ENCODE peak calls at places on chromosomes 4 and X, in six cellular contexts. One of them, this sample, is unnamed.

GRCh38 chr4:9925750-9926439 is 95.4 kb downstream of the SLC2A9 start:
- DNase-seq in sigmoid colon: no peak
- DNase-seq in ovary: no peak
- DNase-seq in choroid plexus epithelial cell: no peak
- DNase-seq in GM13977: no peak
- DNase-seq in neural crest cell: no peak
- DNase-seq in this sample: no peak

GRCh38 chrX:38754102-38754790 is 47.0 kb upstream of the MID1IP1 start:
- DNase-seq in choroid plexus epithelial cell: peak
- DNase-seq in neural crest cell: peak
- DNase-seq in sigmoid colon: no peak
- DNase-seq in GM13977: peak
- DNase-seq in ovary: peak
- DNase-seq in this sample: peak

GRCh38 chr4:3852309-3852708 is 86.1 kb downstream of the ADRA2C start:
- DNase-seq in neural crest cell: no peak
- DNase-seq in choroid plexus epithelial cell: no peak
- DNase-seq in sigmoid colon: no peak
- DNase-seq in ovary: no peak
- DNase-seq in GM13977: no peak
- DNase-seq in this sample: no peak

GRCh38 chr4:8585721-8586161 is 5.5 kb downstream of the GPR78 start:
- DNase-seq in GM13977: no peak
- DNase-seq in neural crest cell: no peak
- DNase-seq in ovary: peak
- DNase-seq in sigmoid colon: peak
- DNase-seq in choroid plexus epithelial cell: no peak
- DNase-seq in this sample: no peak

GRCh38 chr4:70651864-70652506 is 14.3 kb downstream of the JCHAIN start:
- DNase-seq in ovary: no peak
- DNase-seq in GM13977: peak
- DNase-seq in neural crest cell: no peak
- DNase-seq in choroid plexus epithelial cell: peak
- DNase-seq in sigmoid colon: no peak
- DNase-seq in this sample: no peak

GRCh38 chr4:44629280-44629866 is 22.1 kb downstream of the YIPF7 start:
- DNase-seq in choroid plexus epithelial cell: peak
- DNase-seq in ovary: peak
- DNase-seq in GM13977: peak
- DNase-seq in neural crest cell: peak
- DNase-seq in sigmoid colon: no peak
- DNase-seq in this sample: peak

GRCh38 chr4:8914461-8915171 is 43.0 kb upstream of the HMX1 start:
- DNase-seq in neural crest cell: no peak
- DNase-seq in sigmoid colon: peak
- DNase-seq in choroid plexus epithelial cell: no peak
- DNase-seq in ovary: peak
- DNase-seq in GM13977: peak
- DNase-seq in this sample: no peak

GRCh38 chr4:113339430-113339813 is 290.0 kb downstream of the ANK2 start:
- DNase-seq in ovary: no peak
- DNase-seq in sigmoid colon: no peak
- DNase-seq in neural crest cell: no peak
- DNase-seq in choroid plexus epithelial cell: peak
- DNase-seq in GM13977: no peak
- DNase-seq in this sample: no peak

GRCh38 chrX:2627272-2627867 is 63.7 kb upstream of the CD99 start:
- DNase-seq in GM13977: peak
- DNase-seq in neural crest cell: peak
- DNase-seq in sigmoid colon: no peak
- DNase-seq in ovary: peak
- DNase-seq in choroid plexus epithelial cell: peak
- DNase-seq in this sample: no peak

GRCh38 chrX:41518841-41519220 is 71.7 kb downstream of the NYX start:
- DNase-seq in GM13977: no peak
- DNase-seq in sigmoid colon: no peak
- DNase-seq in neural crest cell: no peak
- DNase-seq in ovary: peak
- DNase-seq in choroid plexus epithelial cell: peak
- DNase-seq in this sample: no peak

GRCh38 chr4:127832585-127832984 is 48.1 kb upstream of the PLK4 start:
- DNase-seq in ovary: no peak
- DNase-seq in neural crest cell: no peak
- DNase-seq in choroid plexus epithelial cell: no peak
- DNase-seq in sigmoid colon: no peak
- DNase-seq in GM13977: peak
- DNase-seq in this sample: no peak

GRCh38 chr4:8185930-8186329 is 13.2 kb upstream of the SH3TC1 start:
- DNase-seq in choroid plexus epithelial cell: peak
- DNase-seq in neural crest cell: no peak
- DNase-seq in sigmoid colon: no peak
- DNase-seq in GM13977: no peak
- DNase-seq in ovary: no peak
- DNase-seq in this sample: no peak

GRCh38 chrX:139640259-139640658 is 67.7 kb downstream of the MCF2 start:
- DNase-seq in neural crest cell: no peak
- DNase-seq in choroid plexus epithelial cell: no peak
- DNase-seq in sigmoid colon: no peak
- DNase-seq in GM13977: no peak
- DNase-seq in ovary: no peak
- DNase-seq in this sample: no peak

GRCh38 chr4:108931926-108932325 is 169.1 kb upstream of the ETNPPL start:
- DNase-seq in sigmoid colon: no peak
- DNase-seq in neural crest cell: no peak
- DNase-seq in ovary: no peak
- DNase-seq in GM13977: no peak
- DNase-seq in choroid plexus epithelial cell: no peak
- DNase-seq in this sample: no peak

GRCh38 chr4:185941476-185941875 is 127.5 kb upstream of the TLR3 start:
- DNase-seq in neural crest cell: no peak
- DNase-seq in GM13977: no peak
- DNase-seq in choroid plexus epithelial cell: peak
- DNase-seq in sigmoid colon: no peak
- DNase-seq in ovary: no peak
- DNase-seq in this sample: no peak

GRCh38 chr4:17567267-17567666 is 9.7 kb upstream of the LAP3 start:
- DNase-seq in choroid plexus epithelial cell: no peak
- DNase-seq in neural crest cell: no peak
- DNase-seq in sigmoid colon: no peak
- DNase-seq in GM13977: no peak
- DNase-seq in ovary: no peak
- DNase-seq in this sample: no peak

GRCh38 chr4:146548443-146548842 is 26.7 kb upstream of the SLC10A7 start:
- DNase-seq in GM13977: no peak
- DNase-seq in ovary: no peak
- DNase-seq in neural crest cell: no peak
- DNase-seq in sigmoid colon: no peak
- DNase-seq in choroid plexus epithelial cell: no peak
- DNase-seq in this sample: no peak

GRCh38 chr4:108830509-108831244 is 67.8 kb upstream of the ETNPPL start:
- DNase-seq in sigmoid colon: no peak
- DNase-seq in ovary: no peak
- DNase-seq in neural crest cell: no peak
- DNase-seq in choroid plexus epithelial cell: peak
- DNase-seq in GM13977: no peak
- DNase-seq in this sample: no peak

GRCh38 chr4:40662962-40663604 is 33.4 kb upstream of the RBM47 start:
- DNase-seq in choroid plexus epithelial cell: peak
- DNase-seq in GM13977: peak
- DNase-seq in sigmoid colon: no peak
- DNase-seq in neural crest cell: no peak
- DNase-seq in ovary: no peak
- DNase-seq in this sample: no peak

GRCh38 chr4:154427149-154427548 is 64.5 kb downstream of the DCHS2 start:
- DNase-seq in sigmoid colon: no peak
- DNase-seq in GM13977: no peak
- DNase-seq in choroid plexus epithelial cell: no peak
- DNase-seq in neural crest cell: no peak
- DNase-seq in ovary: no peak
- DNase-seq in this sample: no peak

GRCh38 chr4:110823251-110823650 is 200.4 kb upstream of the PITX2 start:
- DNase-seq in neural crest cell: no peak
- DNase-seq in ovary: no peak
- DNase-seq in GM13977: no peak
- DNase-seq in choroid plexus epithelial cell: no peak
- DNase-seq in sigmoid colon: no peak
- DNase-seq in this sample: no peak

GRCh38 chr4:6121941-6122340 is 78.4 kb downstream of the JAKMIP1 start:
- DNase-seq in GM13977: no peak
- DNase-seq in sigmoid colon: no peak
- DNase-seq in choroid plexus epithelial cell: no peak
- DNase-seq in neural crest cell: no peak
- DNase-seq in ovary: no peak
- DNase-seq in this sample: no peak

GRCh38 chrX:40818236-40818635 is 82.9 kb upstream of the MED14 start:
- DNase-seq in neural crest cell: no peak
- DNase-seq in sigmoid colon: no peak
- DNase-seq in ovary: no peak
- DNase-seq in GM13977: no peak
- DNase-seq in choroid plexus epithelial cell: no peak
- DNase-seq in this sample: no peak

GRCh38 chr4:183635333-183635732 is 23.7 kb downstream of the RWDD4 start:
- DNase-seq in GM13977: no peak
- DNase-seq in choroid plexus epithelial cell: peak
- DNase-seq in sigmoid colon: no peak
- DNase-seq in neural crest cell: no peak
- DNase-seq in ovary: peak
- DNase-seq in this sample: no peak
- TF ChIP-seq CTCF in GM13977: no peak
- TF ChIP-seq CTCF in choroid plexus epithelial cell: no peak
- TF ChIP-seq CTCF in sigmoid colon: no peak
- TF ChIP-seq CTCF in neural crest cell: no peak
- TF ChIP-seq CTCF in ovary: no peak
- TF ChIP-seq CTCF in this sample: no peak

GRCh38 chr4:122932763-122933162 is 10.4 kb upstream of the NUDT6 start:
- DNase-seq in ovary: no peak
- DNase-seq in neural crest cell: no peak
- DNase-seq in choroid plexus epithelial cell: no peak
- DNase-seq in GM13977: no peak
- DNase-seq in sigmoid colon: no peak
- DNase-seq in this sample: no peak

GRCh38 chr4:122928930-122929329 is 6.5 kb upstream of the NUDT6 start:
- DNase-seq in choroid plexus epithelial cell: no peak
- DNase-seq in sigmoid colon: no peak
- DNase-seq in GM13977: no peak
- DNase-seq in neural crest cell: no peak
- DNase-seq in ovary: no peak
- DNase-seq in this sample: no peak

DNA sequence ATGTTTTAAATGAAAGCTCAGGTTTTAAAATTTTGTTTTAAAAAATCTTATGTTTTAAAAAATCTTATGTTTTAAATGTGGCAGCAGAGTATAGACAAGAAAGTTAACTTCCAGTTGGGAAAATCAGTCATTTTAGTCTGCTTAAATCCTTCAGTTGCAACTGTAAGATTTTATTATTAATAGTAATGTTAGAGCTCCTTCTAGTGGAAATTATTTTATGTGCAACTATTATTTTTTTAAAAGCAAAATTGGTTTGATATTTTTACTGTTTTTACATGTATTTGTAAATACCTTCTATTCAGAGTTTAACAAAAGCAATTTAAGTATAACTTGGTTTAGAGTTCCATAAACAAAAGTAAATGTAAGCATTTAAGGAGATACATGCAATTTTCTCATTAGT is 8.5 kb upstream of the NUDT6 start:
- DNase-seq in ovary: no peak
- DNase-seq in sigmoid colon: no peak
- DNase-seq in choroid plexus epithelial cell: peak
- DNase-seq in neural crest cell: no peak
- DNase-seq in GM13977: no peak
- DNase-seq in this sample: no peak
- TF ChIP-seq CTCF in ovary: peak
- TF ChIP-seq CTCF in sigmoid colon: peak
- TF ChIP-seq CTCF in choroid plexus epithelial cell: peak
- TF ChIP-seq CTCF in neural crest cell: peak
- TF ChIP-seq CTCF in GM13977: peak
- TF ChIP-seq CTCF in this sample: peak

DNA sequence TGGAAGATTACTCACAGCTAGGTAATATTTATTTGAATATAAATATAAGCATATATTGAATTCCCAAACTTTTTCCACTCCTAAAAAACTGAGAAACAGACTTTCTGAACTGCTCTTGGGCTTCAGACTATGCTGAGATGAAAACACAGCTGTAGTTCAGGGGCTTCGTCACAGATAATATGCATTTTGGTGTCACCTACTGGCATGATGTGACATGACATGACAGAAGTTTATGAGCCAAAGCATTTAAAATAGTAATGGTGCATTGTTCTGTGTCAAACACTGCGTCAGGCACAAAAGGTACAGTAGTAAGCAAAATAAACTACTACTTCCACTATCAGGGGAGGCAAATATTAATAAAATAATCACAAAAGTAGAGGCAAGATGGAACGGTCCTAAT is 171.3 kb downstream of the BTC start:
- DNase-seq in sigmoid colon: no peak
- DNase-seq in ovary: no peak
- DNase-seq in choroid plexus epithelial cell: peak
- DNase-seq in neural crest cell: no peak
- DNase-seq in GM13977: peak
- DNase-seq in this sample: no peak
- TF ChIP-seq CTCF in sigmoid colon: no peak
- TF ChIP-seq CTCF in ovary: no peak
- TF ChIP-seq CTCF in choroid plexus epithelial cell: peak
- TF ChIP-seq CTCF in neural crest cell: peak
- TF ChIP-seq CTCF in GM13977: peak
- TF ChIP-seq CTCF in this sample: no peak

GRCh38 chrX:55451626-55451989 is 319 bp upstream of the MAGEH1 start:
- DNase-seq in GM13977: no peak
- DNase-seq in sigmoid colon: no peak
- DNase-seq in neural crest cell: no peak
- DNase-seq in choroid plexus epithelial cell: no peak
- DNase-seq in ovary: no peak
- DNase-seq in this sample: no peak

GRCh38 chrX:55451125-55451524 is 802 bp upstream of the MAGEH1 start:
- DNase-seq in sigmoid colon: no peak
- DNase-seq in GM13977: no peak
- DNase-seq in choroid plexus epithelial cell: no peak
- DNase-seq in ovary: no peak
- DNase-seq in neural crest cell: no peak
- DNase-seq in this sample: no peak

GRCh38 chrX:55451990-55452824 is at the start of gene MAGEH1:
- DNase-seq in choroid plexus epithelial cell: peak
- DNase-seq in ovary: peak
- DNase-seq in neural crest cell: peak
- DNase-seq in sigmoid colon: peak
- DNase-seq in GM13977: peak
- DNase-seq in this sample: peak

GRCh38 chrX:55452825-55453124 is 848 bp downstream of the MAGEH1 start:
- DNase-seq in neural crest cell: no peak
- DNase-seq in GM13977: no peak
- DNase-seq in sigmoid colon: no peak
- DNase-seq in choroid plexus epithelial cell: peak
- DNase-seq in ovary: no peak
- DNase-seq in this sample: no peak

DNA sequence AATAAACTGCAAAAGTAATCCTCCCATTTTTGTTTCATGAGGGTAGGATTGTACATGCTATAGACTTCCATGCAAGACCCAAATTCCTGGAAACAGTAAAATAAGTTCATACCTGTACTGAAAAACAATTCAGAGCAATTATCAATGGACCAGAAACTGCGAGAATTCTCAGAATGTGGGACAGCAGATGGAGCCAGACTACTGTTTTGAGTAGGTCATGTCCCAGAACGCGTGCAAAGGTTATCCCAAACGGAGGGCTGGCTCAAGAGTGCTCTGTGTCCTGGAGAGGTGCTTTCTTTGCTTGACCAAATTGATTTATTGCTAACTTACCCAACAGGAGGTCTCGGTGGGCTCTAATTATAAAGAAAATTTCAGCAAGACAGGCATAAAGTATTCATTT is 1.7 kb upstream of the MAGEH1 start:
- DNase-seq in sigmoid colon: no peak
- DNase-seq in choroid plexus epithelial cell: peak
- DNase-seq in GM13977: no peak
- DNase-seq in ovary: peak
- DNase-seq in neural crest cell: no peak
- DNase-seq in this sample: no peak
- TF ChIP-seq CTCF in sigmoid colon: no peak
- TF ChIP-seq CTCF in choroid plexus epithelial cell: peak
- TF ChIP-seq CTCF in GM13977: peak
- TF ChIP-seq CTCF in ovary: no peak
- TF ChIP-seq CTCF in neural crest cell: peak
- TF ChIP-seq CTCF in this sample: no peak